ENCODE peak calls at places on chromosome 5, in four cellular contexts. C is stimulated activated effector memory CD8-positive, alpha-beta T cell treated with anti-CD3 and anti-CD28 coated beads, Interleukin-12 subunit alpha, Interleukin-12 subunit beta, amount 100 ng/mL, for 72 hours; X is effector CD4-positive, alpha-beta T cell; M is activated effector memory CD4-positive, alpha-beta T cell treated with anti-CD3 and anti-CD28 coated beads, Interleukin-2, amount 50 U/mL, for 16 hours. Z is an unnamed sample.

GRCh38 chr5:174431504-174431903 is 292.9 kb upstream of the MSX2 start:
- DNase-seq in X (no peak), C (no peak), M (no peak), Z (no peak)

GRCh38 chr5:44565872-44566271 is 176.7 kb upstream of the FGF10 start:
- DNase-seq in C (no peak), M (no peak), X (no peak), Z (no peak)

GRCh38 chr5:84642795-84643194 is 258.1 kb upstream of the EDIL3 start:
- DNase-seq in C (no peak), M (no peak), X (no peak), Z (no peak)

GRCh38 chr5:174383196-174384178 is 338.0 kb downstream of the NSG2 start:
- DNase-seq in C (no peak), M (no peak), X (no peak), Z (no peak)

GRCh38 chr5:14581891-14582796 is 552 bp downstream of the OTULINL start:
- DNase-seq in M (peak), C (peak), X (peak), Z (peak)

GRCh38 chr5:172164773-172165212 is 23.2 kb downstream of the STK10 start:
- DNase-seq in M (no peak), C (no peak), X (no peak), Z (no peak)

GRCh38 chr5:149205625-149206523 is 64.6 kb downstream of the ABLIM3 start:
- DNase-seq in C (peak), M (no peak), X (no peak), Z (no peak)

GRCh38 chr5:4520557-4520956 is 619.6 kb upstream of the ADAMTS16 start:
- DNase-seq in M (no peak), X (no peak), C (no peak), Z (no peak)

GRCh38 chr5:137191179-137191578 is 307.9 kb downstream of the SPOCK1 start:
- DNase-seq in X (no peak), C (no peak), M (no peak), Z (no peak)

GRCh38 chr5:157778121-157778805 is 34.8 kb downstream of the LSM11 start:
- DNase-seq in X (no peak), C (no peak), M (no peak), Z (no peak)

GRCh38 chr5:72244862-72245371 is 75.1 kb downstream of the MRPS27 start:
- DNase-seq in X (no peak), M (no peak), C (no peak), Z (no peak)

Z was measured in B cell.